ENCODE peak calls at places on chromosomes 12 and 14, in eight cellular contexts. D is stimulated activated CD4-positive, alpha-beta T cell treated with anti-CD3 and anti-CD28 coated beads, Interleukin-1b, Interleukin-23, amount 100 ng/mL, for 1 hour; G is anterior cingulate cortex; L is GM03348; K is nephron progenitor cell; V is stomach; F is T follicular helper cell; U is Right ventricle myocardium inferior. Q is an unnamed sample.

GRCh38 chr12:123748661-123749060 is 13.4 kb upstream of the DNAH10 start:
- DNase-seq in V (no peak), D (no peak), G (no peak), K (no peak), F (no peak), U (no peak), L (no peak), Q (no peak)

GRCh38 chr14:64721391-64721791 is 17.2 kb downstream of the PLEKHG3 start:
- DNase-seq in K (no peak), V (peak), U (no peak), L (peak), D (no peak), F (no peak), G (no peak), Q (peak)

GRCh38 chr12:94621662-94622359 is 28.5 kb downstream of the TMCC3 start:
- DNase-seq in K (no peak), F (no peak), G (no peak), U (no peak), D (no peak), L (no peak), V (no peak), Q (no peak)

GRCh38 chr12:25670076-25671055 is 117.3 kb upstream of the LMNTD1 start:
- DNase-seq in L (no peak), G (no peak), D (no peak), F (no peak), V (no peak), K (no peak), U (no peak), Q (no peak)

GRCh38 chr12:15546102-15546701 is 223.9 kb downstream of the PTPRO start:
- DNase-seq in V (no peak), L (peak), K (no peak), F (peak), D (no peak), U (no peak), G (no peak), Q (no peak)

GRCh38 chr12:73935817-73936216 is 601.8 kb upstream of the ATXN7L3B start:
- DNase-seq in G (no peak), L (no peak), V (no peak), K (no peak), D (no peak), F (no peak), U (no peak), Q (no peak)

GRCh38 chr12:100484178-100484886 is 10.7 kb downstream of the NR1H4 start:
- DNase-seq in F (no peak), D (no peak), U (no peak), K (no peak), V (no peak), L (no peak), G (no peak), Q (no peak)

GRCh38 chr12:121812921-121813896 is 9.4 kb downstream of the SETD1B start:
- DNase-seq in G (no peak), K (no peak), D (no peak), U (no peak), F (no peak), L (peak), V (peak), Q (peak)